ENCODE peak calls at places on chromosome 9, in five cellular contexts. One of them, this sample, is unnamed. For H3K4me1, the result is how much of the 10 kb centered on the place peaks cover.

GRCh38 chr9:71253021-71253420 is 131.6 kb upstream of the TRPM3 start:
- DNase-seq in ovary: no peak
- DNase-seq in transverse colon: no peak
- DNase-seq in PC-9: no peak
- DNase-seq in SJSA1: no peak
- DNase-seq in this sample: no peak

GRCh38 chr9:76827286-76828080 is 63.2 kb downstream of the PCA3 start:
- DNase-seq in ovary: no peak
- DNase-seq in transverse colon: no peak
- DNase-seq in PC-9: no peak
- DNase-seq in SJSA1: no peak
- DNase-seq in this sample: no peak

GRCh38 chr9:69188975-69189374 is 14.9 kb downstream of the TJP2 start:
- DNase-seq in ovary: no peak
- DNase-seq in transverse colon: no peak
- DNase-seq in PC-9: no peak
- DNase-seq in SJSA1: no peak
- DNase-seq in this sample: no peak

GRCh38 chr9:109311281-109311680 is 9.6 kb downstream of the EPB41L4B start:
- DNase-seq in ovary: no peak
- DNase-seq in transverse colon: no peak
- DNase-seq in PC-9: no peak
- DNase-seq in SJSA1: no peak
- DNase-seq in this sample: no peak

GRCh38 chr9:123411636-123412035 is 55.6 kb downstream of the CRB2 start:
- DNase-seq in ovary: no peak
- DNase-seq in transverse colon: no peak
- DNase-seq in PC-9: no peak
- DNase-seq in SJSA1: no peak
- DNase-seq in this sample: no peak

GRCh38 chr9:81656004-81656403 is 33.3 kb downstream of the TLE1 start:
- DNase-seq in ovary: no peak
- DNase-seq in transverse colon: peak
- DNase-seq in PC-9: no peak
- DNase-seq in SJSA1: no peak
- DNase-seq in this sample: no peak

GRCh38 chr9:73061131-73061530 is 90.5 kb upstream of the ANXA1 start:
- DNase-seq in ovary: no peak
- DNase-seq in transverse colon: no peak
- DNase-seq in PC-9: no peak
- DNase-seq in SJSA1: no peak
- DNase-seq in this sample: no peak

GRCh38 chr9:3528466-3528865 is 2.7 kb upstream of the RFX3 start:
- DNase-seq in ovary: no peak
- DNase-seq in transverse colon: no peak
- DNase-seq in PC-9: no peak
- DNase-seq in SJSA1: no peak
- DNase-seq in this sample: no peak

GRCh38 chr9:99921875-99922710 is 15.6 kb downstream of the STX17 start:
- DNase-seq in ovary: no peak
- DNase-seq in transverse colon: no peak
- DNase-seq in PC-9: no peak
- DNase-seq in SJSA1: no peak
- DNase-seq in this sample: no peak

GRCh38 chr9:106557996-106558667 is 304.8 kb upstream of the ZNF462 start:
- DNase-seq in ovary: no peak
- DNase-seq in transverse colon: no peak
- DNase-seq in PC-9: no peak
- DNase-seq in SJSA1: no peak
- DNase-seq in this sample: no peak

GRCh38 chr9:69122391-69123141 is 51.5 kb upstream of the TJP2 start:
- DNase-seq in ovary: no peak
- DNase-seq in transverse colon: peak
- DNase-seq in PC-9: peak
- DNase-seq in SJSA1: peak
- DNase-seq in this sample: no peak

GRCh38 chr9:107155244-107155817 is 127.7 kb upstream of the RAD23B start:
- DNase-seq in ovary: no peak
- DNase-seq in transverse colon: no peak
- DNase-seq in PC-9: no peak
- DNase-seq in SJSA1: no peak
- DNase-seq in this sample: no peak

GRCh38 chr9:68427216-68427994 is 71.0 kb downstream of the PGM5 start:
- DNase-seq in ovary: no peak
- DNase-seq in transverse colon: no peak
- DNase-seq in PC-9: no peak
- DNase-seq in SJSA1: no peak
- DNase-seq in this sample: peak

GRCh38 chr9:37238122-37238521 is 117.7 kb downstream of the ZCCHC7 start:
- DNase-seq in ovary: no peak
- DNase-seq in transverse colon: no peak
- DNase-seq in PC-9: no peak
- DNase-seq in SJSA1: no peak
- DNase-seq in this sample: no peak

GRCh38 chr9:126777733-126778132 is 27.1 kb upstream of the ZBTB43 start:
- DNase-seq in ovary: no peak
- DNase-seq in transverse colon: no peak
- DNase-seq in PC-9: no peak
- DNase-seq in SJSA1: no peak
- DNase-seq in this sample: no peak

GRCh38 chr9:95098391-95098921 is 219.1 kb downstream of the FANCC start:
- DNase-seq in ovary: no peak
- DNase-seq in transverse colon: no peak
- DNase-seq in PC-9: no peak
- DNase-seq in SJSA1: no peak
- DNase-seq in this sample: peak

GRCh38 chr9:120882935-120883607 is 6.1 kb upstream of the PHF19 start:
- DNase-seq in ovary: no peak
- DNase-seq in transverse colon: no peak
- DNase-seq in PC-9: peak
- DNase-seq in SJSA1: no peak
- DNase-seq in this sample: no peak

GRCh38 chr9:88322906-88323566 is 65.2 kb upstream of the SPIN1 start:
- DNase-seq in ovary: no peak
- DNase-seq in transverse colon: peak
- DNase-seq in PC-9: no peak
- DNase-seq in SJSA1: no peak
- DNase-seq in this sample: peak

GRCh38 chr9:20984471-20984870 is 47.0 kb downstream of the HACD4 start:
- DNase-seq in ovary: no peak
- DNase-seq in transverse colon: no peak
- DNase-seq in PC-9: no peak
- DNase-seq in SJSA1: no peak
- DNase-seq in this sample: no peak

GRCh38 chr9:133126697-133127339 is 5.8 kb upstream of the RALGDS start:
- DNase-seq in ovary: peak
- DNase-seq in transverse colon: peak
- DNase-seq in PC-9: no peak
- DNase-seq in SJSA1: no peak
- DNase-seq in this sample: peak

GRCh38 chr9:108972186-108972585 is 38.0 kb downstream of the ABITRAM start:
- DNase-seq in ovary: no peak
- DNase-seq in transverse colon: no peak
- DNase-seq in PC-9: no peak
- DNase-seq in SJSA1: no peak
- DNase-seq in this sample: no peak

GRCh38 chr9:89439571-89439970 is 58.3 kb downstream of the SEMA4D start:
- DNase-seq in ovary: no peak
- DNase-seq in transverse colon: no peak
- DNase-seq in PC-9: no peak
- DNase-seq in SJSA1: no peak
- DNase-seq in this sample: no peak

GRCh38 chr9:122580360-122580759 is 2.8 kb downstream of the OR1L8 start:
- DNase-seq in ovary: no peak
- DNase-seq in transverse colon: no peak
- DNase-seq in PC-9: peak
- DNase-seq in SJSA1: peak
- DNase-seq in this sample: no peak

GRCh38 chr9:106621299-106621920 is 241.6 kb upstream of the ZNF462 start:
- DNase-seq in ovary: no peak
- DNase-seq in transverse colon: no peak
- DNase-seq in PC-9: no peak
- DNase-seq in SJSA1: no peak
- DNase-seq in this sample: peak

GRCh38 chr9:4798281-4798680 is 5.5 kb downstream of the RCL1 start:
- DNase-seq in ovary: no peak
- DNase-seq in transverse colon: no peak
- DNase-seq in PC-9: no peak
- DNase-seq in SJSA1: no peak
- DNase-seq in this sample: no peak

GRCh38 chr9:98807070-98807810 is at the start of gene GALNT12:
- DNase-seq in ovary: no peak
- DNase-seq in transverse colon: peak
- DNase-seq in PC-9: peak
- DNase-seq in SJSA1: no peak
- DNase-seq in this sample: peak

GRCh38 chr9:125483697-125484096 is 222.1 kb downstream of the GAPVD1 start:
- DNase-seq in ovary: no peak
- DNase-seq in transverse colon: no peak
- DNase-seq in PC-9: no peak
- DNase-seq in SJSA1: no peak
- DNase-seq in this sample: no peak

GRCh38 chr9:126534431-126535186 is 79.1 kb upstream of the LMX1B start:
- DNase-seq in ovary: no peak
- DNase-seq in transverse colon: no peak
- DNase-seq in PC-9: no peak
- DNase-seq in SJSA1: no peak
- DNase-seq in this sample: peak

GRCh38 chr9:134891713-134892112 is 11.1 kb downstream of the FCN2 start:
- DNase-seq in ovary: no peak
- DNase-seq in transverse colon: no peak
- DNase-seq in PC-9: no peak
- DNase-seq in SJSA1: no peak
- DNase-seq in this sample: no peak

GRCh38 chr9:89892920-89893319 is 288.1 kb downstream of the GADD45G start:
- DNase-seq in ovary: no peak
- DNase-seq in transverse colon: no peak
- DNase-seq in PC-9: no peak
- DNase-seq in SJSA1: no peak
- DNase-seq in this sample: no peak

GRCh38 chr9:108478431-108478837 is 377.4 kb downstream of the ACTL7B start:
- DNase-seq in ovary: no peak
- DNase-seq in transverse colon: peak
- DNase-seq in PC-9: peak
- DNase-seq in SJSA1: no peak
- DNase-seq in this sample: no peak

GRCh38 chr9:88947581-88948573 is 43.4 kb upstream of the S1PR3 start:
- DNase-seq in ovary: no peak
- DNase-seq in transverse colon: no peak
- DNase-seq in PC-9: no peak
- DNase-seq in SJSA1: peak
- DNase-seq in this sample: no peak

GRCh38 chr9:93436655-93437407 is 14.7 kb upstream of the FAM120A start:
- DNase-seq in ovary: no peak
- DNase-seq in transverse colon: no peak
- DNase-seq in PC-9: no peak
- DNase-seq in SJSA1: no peak
- DNase-seq in this sample: no peak

GRCh38 chr9:131035548-131035947 is 26.6 kb downstream of the LAMC3 start:
- DNase-seq in ovary: no peak
- DNase-seq in transverse colon: no peak
- DNase-seq in PC-9: no peak
- DNase-seq in SJSA1: no peak
- DNase-seq in this sample: no peak
- H3K4me1 ChIP-seq in ovary: under half
- H3K4me1 ChIP-seq in transverse colon: under half
- H3K4me1 ChIP-seq in PC-9: under half
- H3K4me1 ChIP-seq in SJSA1: under half
- H3K4me1 ChIP-seq in this sample: under half

GRCh38 chr9:85994191-85994590 is 53.2 kb downstream of the NAA35 start:
- DNase-seq in ovary: no peak
- DNase-seq in transverse colon: no peak
- DNase-seq in PC-9: no peak
- DNase-seq in SJSA1: no peak
- DNase-seq in this sample: no peak

GRCh38 chr9:85995612-85996011 is 54.7 kb downstream of the NAA35 start:
- DNase-seq in ovary: no peak
- DNase-seq in transverse colon: no peak
- DNase-seq in PC-9: no peak
- DNase-seq in SJSA1: no peak
- DNase-seq in this sample: no peak

DNA sequence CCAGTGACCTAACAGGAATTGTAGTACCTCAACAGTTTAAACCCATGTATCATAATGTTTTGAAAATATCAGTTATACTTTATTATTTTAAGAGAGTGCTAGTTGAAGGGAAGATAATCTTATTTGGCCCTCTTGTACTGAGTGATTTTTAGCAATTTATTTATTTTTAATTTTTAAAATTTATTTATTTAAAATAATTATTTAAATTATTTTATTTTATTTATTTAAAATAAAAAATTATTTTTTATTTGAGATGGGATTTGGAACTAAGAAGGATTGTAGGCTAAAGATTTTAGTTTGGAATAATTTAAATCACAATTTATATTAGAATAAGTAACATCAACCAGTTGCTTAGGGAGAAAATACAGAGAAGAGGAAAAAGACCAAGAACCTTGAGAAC is 54.2 kb downstream of the NAA35 start:
- DNase-seq in ovary: no peak
- DNase-seq in transverse colon: no peak
- DNase-seq in PC-9: no peak
- DNase-seq in SJSA1: no peak
- DNase-seq in this sample: no peak
- H3K4me3 ChIP-seq in ovary: no peak
- H3K4me3 ChIP-seq in transverse colon: no peak
- H3K4me3 ChIP-seq in PC-9: no peak
- H3K4me3 ChIP-seq in SJSA1: no peak
- H3K4me3 ChIP-seq in this sample: no peak

GRCh38 chr9:91316093-91316492 is 45.6 kb downstream of the AUH start:
- DNase-seq in ovary: no peak
- DNase-seq in transverse colon: no peak
- DNase-seq in PC-9: no peak
- DNase-seq in SJSA1: no peak
- DNase-seq in this sample: no peak
- H3K27ac ChIP-seq in ovary: no peak
- H3K27ac ChIP-seq in transverse colon: peak
- H3K27ac ChIP-seq in PC-9: peak
- H3K27ac ChIP-seq in SJSA1: no peak
- H3K27ac ChIP-seq in this sample: no peak

GRCh38 chr9:136046555-136046921 is 48.6 kb downstream of the NACC2 start:
- DNase-seq in ovary: no peak
- DNase-seq in transverse colon: no peak
- DNase-seq in PC-9: no peak
- DNase-seq in SJSA1: no peak
- DNase-seq in this sample: no peak

GRCh38 chr9:136044207-136044970 is 50.7 kb downstream of the NACC2 start:
- DNase-seq in ovary: no peak
- DNase-seq in transverse colon: no peak
- DNase-seq in PC-9: no peak
- DNase-seq in SJSA1: no peak
- DNase-seq in this sample: no peak

GRCh38 chr9:136045595-136046554 is 49.2 kb downstream of the NACC2 start:
- DNase-seq in ovary: peak
- DNase-seq in transverse colon: no peak
- DNase-seq in PC-9: no peak
- DNase-seq in SJSA1: no peak
- DNase-seq in this sample: no peak

GRCh38 chr9:136043386-136044054 is 51.6 kb downstream of the NACC2 start:
- DNase-seq in ovary: no peak
- DNase-seq in transverse colon: no peak
- DNase-seq in PC-9: no peak
- DNase-seq in SJSA1: no peak
- DNase-seq in this sample: no peak

GRCh38 chr9:136044971-136045594 is 50.0 kb downstream of the NACC2 start:
- DNase-seq in ovary: no peak
- DNase-seq in transverse colon: no peak
- DNase-seq in PC-9: no peak
- DNase-seq in SJSA1: no peak
- DNase-seq in this sample: no peak
- H3K4me1 ChIP-seq in ovary: under half
- H3K4me1 ChIP-seq in transverse colon: under half
- H3K4me1 ChIP-seq in PC-9: under half
- H3K4me1 ChIP-seq in SJSA1: under half
- H3K4me1 ChIP-seq in this sample: under half